ENCODE peak calls at places on chromosomes 12 and 14, in eight cellular contexts. K is SK-N-MC, E is astrocyte, L is Peyer's patch, T is GDM1, H is SJCRH30, M is skeletal muscle cell, C is left colon. S is an unnamed sample.
A peak's percentile ranks its signal among the peaks of the same experiment; 100 is the strongest.

GRCh38 chr12:114681149-114681849 is 2.7 kb downstream of the TBX3 start:
- DNase-seq in K (no peak), E (peak; percentile 55), L (no peak), T (no peak), H (no peak), M (no peak), C (no peak), S (no peak)

GRCh38 chr12:47207005-47207717 is 127.4 kb upstream of the AMIGO2 start:
- DNase-seq in K (no peak), E (no peak), L (no peak), T (peak; percentile 95), H (no peak), M (no peak), C (peak; percentile 63), S (no peak)

GRCh38 chr12:82862069-82862841 is 175.5 kb downstream of the TMTC2 start:
- DNase-seq in K (no peak), E (peak; percentile 51), L (no peak), T (no peak), H (no peak), M (no peak), C (no peak), S (no peak)

GRCh38 chr12:51242896-51243295 is 4.3 kb downstream of the DAZAP2 start:
- DNase-seq in K (no peak), E (no peak), L (no peak), T (no peak), H (no peak), M (no peak), C (no peak), S (no peak)

GRCh38 chr12:32296541-32296940 is 102.8 kb upstream of the FGD4 start:
- DNase-seq in K (no peak), E (no peak), L (no peak), T (no peak), H (no peak), M (peak; percentile 10), C (no peak), S (no peak)

GRCh38 chr14:61477845-61478438 is 156.6 kb downstream of the PRKCH start:
- DNase-seq in K (no peak), E (no peak), L (peak; percentile 69), T (no peak), H (no peak), M (no peak), C (peak; percentile 82), S (no peak)

GRCh38 chr12:124654666-124655316 is 87.4 kb upstream of the NCOR2 start:
- DNase-seq in K (no peak), E (no peak), L (no peak), T (no peak), H (peak; percentile 57), M (no peak), C (no peak), S (no peak)

GRCh38 chr14:50342211-50343080 is 30.3 kb downstream of the DMAC2L start:
- DNase-seq in K (no peak), E (peak; percentile 74), L (no peak), T (peak; percentile 66), H (peak; percentile 71), M (no peak), C (peak; percentile 75), S (peak; percentile 59)

GRCh38 chr12:109446869-109447268 is 30.2 kb downstream of the KCTD10 start:
- DNase-seq in K (no peak), E (no peak), L (no peak), T (no peak), H (no peak), M (no peak), C (peak; percentile 75), S (no peak)

GRCh38 chr14:74619672-74620131 is 7.7 kb upstream of the LTBP2 start:
- DNase-seq in K (no peak), E (peak; percentile 99), L (peak; percentile 57), T (no peak), H (peak; percentile 82), M (peak; percentile 89), C (peak; percentile 57), S (peak; percentile 95)

GRCh38 chr12:105041186-105041585 is 43.1 kb downstream of the ALDH1L2 start:
- DNase-seq in K (no peak), E (peak; percentile 68), L (no peak), T (no peak), H (no peak), M (no peak), C (no peak), S (no peak)

GRCh38 chr12:62006076-62006732 is 254.0 kb upstream of the USP15 start:
- DNase-seq in K (peak; percentile 37), E (peak; percentile 2), L (no peak), T (no peak), H (peak; percentile 51), M (no peak), C (no peak), S (peak; percentile 41)

GRCh38 chr14:71327691-71328090 is 420.4 kb downstream of the PCNX1 start:
- DNase-seq in K (no peak), E (no peak), L (no peak), T (no peak), H (no peak), M (no peak), C (no peak), S (no peak)

GRCh38 chr12:11823043-11823442 is 173.6 kb downstream of the ETV6 start:
- DNase-seq in K (no peak), E (peak; percentile 90), L (no peak), T (no peak), H (no peak), M (no peak), C (no peak), S (peak; percentile 17)

GRCh38 chr14:77988096-77988870 is 181.9 kb upstream of the NRXN3 start:
- DNase-seq in K (no peak), E (peak; percentile 54), L (no peak), T (no peak), H (no peak), M (no peak), C (no peak), S (no peak)

GRCh38 chr12:12439636-12440035 is 82.8 kb downstream of the BORCS5 start:
- DNase-seq in K (no peak), E (peak; percentile 78), L (no peak), T (no peak), H (no peak), M (peak; percentile 80), C (no peak), S (no peak)

GRCh38 chr12:43480591-43480990 is 71.4 kb downstream of the ADAMTS20 start:
- DNase-seq in K (no peak), E (no peak), L (no peak), T (no peak), H (no peak), M (no peak), C (no peak), S (no peak)

GRCh38 chr12:55938826-55939501 is 8.0 kb downstream of the DGKA start:
- DNase-seq in K (no peak), E (no peak), L (no peak), T (no peak), H (no peak), M (no peak), C (no peak), S (no peak)

GRCh38 chr14:69489495-69489894 is 5.0 kb downstream of the PLEKHD1 start:
- DNase-seq in K (no peak), E (no peak), L (no peak), T (no peak), H (no peak), M (no peak), C (no peak), S (no peak)

GRCh38 chr14:63248211-63248610 is 44.0 kb downstream of the RHOJ start:
- DNase-seq in K (no peak), E (peak; percentile 82), L (no peak), T (no peak), H (no peak), M (no peak), C (no peak), S (no peak)

GRCh38 chr12:30792085-30792484 is 37.3 kb upstream of the CAPRIN2 start:
- DNase-seq in K (no peak), E (no peak), L (no peak), T (no peak), H (no peak), M (no peak), C (no peak), S (no peak)

GRCh38 chr14:68888025-68888850 is 90.9 kb downstream of the ACTN1 start:
- DNase-seq in K (no peak), E (peak; percentile 38), L (peak; percentile 27), T (no peak), H (no peak), M (no peak), C (peak; percentile 23), S (no peak)

GRCh38 chr12:100789146-100789545 is 5.4 kb upstream of the ANO4 start:
- DNase-seq in K (no peak), E (peak; percentile 60), L (no peak), T (no peak), H (no peak), M (no peak), C (no peak), S (no peak)

GRCh38 chr12:64385468-64385867 is 5.1 kb downstream of the C12orf56 start:
- DNase-seq in K (no peak), E (peak; percentile 46), L (no peak), T (no peak), H (no peak), M (no peak), C (no peak), S (no peak)

GRCh38 chr12:54603173-54603814 is 14.8 kb upstream of the PPP1R1A start:
- DNase-seq in K (peak; percentile 93), E (peak; percentile 46), L (no peak), T (peak; percentile 15), H (peak; percentile 78), M (no peak), C (no peak), S (peak; percentile 44)

GRCh38 chr14:65599375-65599774 is 186.8 kb downstream of the FUT8 start:
- DNase-seq in K (no peak), E (peak; percentile 63), L (no peak), T (no peak), H (no peak), M (no peak), C (no peak), S (no peak)

GRCh38 chr14:96363751-96364336 is 518 bp downstream of the GSKIP start:
- DNase-seq in K (no peak), E (peak; percentile 37), L (peak; percentile 77), T (no peak), H (peak; percentile 50), M (no peak), C (peak; percentile 81), S (peak; percentile 8)

GRCh38 chr12:54588110-54588831 is at the start of gene PPP1R1A:
- DNase-seq in K (no peak), E (no peak), L (peak; percentile 58), T (no peak), H (no peak), M (no peak), C (no peak), S (no peak)

GRCh38 chr14:87992720-87993484 is at the start of gene GALC:
- DNase-seq in K (no peak), E (peak; percentile 90), L (peak; percentile 96), T (no peak), H (peak; percentile 21), M (peak; percentile 69), C (peak; percentile 95), S (peak; percentile 79)

S was measured in fibroblast of the conjunctiva.